ENCODE peak calls at places on chromosomes 12 and 14, in five cellular contexts. Y is stomach, W is colonic mucosa, C is endodermal cell, B is sigmoid colon. K is an unnamed sample.

GRCh38 chr12:88420460-88420859 is 159.8 kb downstream of the KITLG start:
- DNase-seq in Y (no peak), W (no peak), C (no peak), B (no peak), K (no peak)

GRCh38 chr12:80400591-80400991 is 43.4 kb upstream of the PTPRQ start:
- DNase-seq in Y (no peak), W (no peak), C (peak; percentile 72), B (no peak), K (no peak)

GRCh38 chr12:122182887-122183587 is at the start of gene LRRC43:
- DNase-seq in Y (peak; percentile 56), W (peak; percentile 41), C (peak; percentile 91), B (no peak), K (no peak)

GRCh38 chr14:50447491-50447890 is 50.8 kb upstream of the CDKL1 start:
- DNase-seq in Y (no peak), W (no peak), C (no peak), B (no peak), K (no peak)

GRCh38 chr12:126185025-126185424 is 1119.8 kb downstream of the AACS start:
- DNase-seq in Y (no peak), W (no peak), C (no peak), B (no peak), K (no peak)

GRCh38 chr12:109197327-109197726 is 80.9 kb downstream of the ACACB start:
- DNase-seq in Y (no peak), W (no peak), C (no peak), B (no peak), K (no peak)

GRCh38 chr14:57492859-57493258 is 798 bp downstream of the CCDC198 start:
- DNase-seq in Y (no peak), W (no peak), C (no peak), B (no peak), K (no peak)

GRCh38 chr12:103632554-103633216 is 45.6 kb downstream of the STAB2 start:
- DNase-seq in Y (peak; percentile 78), W (peak; percentile 80), C (peak; percentile 99), B (no peak), K (peak; percentile 58)

GRCh38 chr14:66139432-66139831 is 346.7 kb upstream of the CCDC196 start:
- DNase-seq in Y (no peak), W (no peak), C (no peak), B (no peak), K (no peak)

GRCh38 chr12:5171701-5172100 is 128.0 kb downstream of the KCNA5 start:
- DNase-seq in Y (no peak), W (peak; percentile 50), C (peak; percentile 86), B (no peak), K (no peak)

GRCh38 chr12:114976959-114977358 is 293.0 kb upstream of the TBX3 start:
- DNase-seq in Y (no peak), W (no peak), C (no peak), B (no peak), K (no peak)

GRCh38 chr14:94998702-94999101 is 158.6 kb downstream of the DICER1 start:
- DNase-seq in Y (no peak), W (no peak), C (peak; percentile 75), B (no peak), K (no peak)

GRCh38 chr14:94114589-94115067 is 4.1 kb downstream of the IFI27 start:
- DNase-seq in Y (peak; percentile 18), W (no peak), C (peak; percentile 13), B (peak; percentile 51), K (no peak)

GRCh38 chr14:86673523-86673969 is 1143.6 kb downstream of the FLRT2 start:
- DNase-seq in Y (peak; percentile 34), W (no peak), C (no peak), B (no peak), K (no peak)

GRCh38 chr12:3003593-3003992 is 44.4 kb downstream of the TEAD4 start:
- DNase-seq in Y (no peak), W (no peak), C (peak; percentile 88), B (no peak), K (no peak)

GRCh38 chr12:101939856-101940265 is 62.5 kb downstream of the DRAM1 start:
- DNase-seq in Y (peak; percentile 60), W (peak; percentile 60), C (peak; percentile 86), B (peak; percentile 86), K (peak; percentile 74)

GRCh38 chr12:101940400-101940950 is 63.1 kb downstream of the DRAM1 start:
- DNase-seq in Y (no peak), W (no peak), C (no peak), B (no peak), K (no peak)

GRCh38 chr12:101942206-101942605 is 64.8 kb downstream of the DRAM1 start:
- DNase-seq in Y (no peak), W (no peak), C (no peak), B (no peak), K (no peak)

GRCh38 chr12:101939306-101939705 is 61.9 kb downstream of the DRAM1 start:
- DNase-seq in Y (no peak), W (no peak), C (no peak), B (no peak), K (no peak)

DNA sequence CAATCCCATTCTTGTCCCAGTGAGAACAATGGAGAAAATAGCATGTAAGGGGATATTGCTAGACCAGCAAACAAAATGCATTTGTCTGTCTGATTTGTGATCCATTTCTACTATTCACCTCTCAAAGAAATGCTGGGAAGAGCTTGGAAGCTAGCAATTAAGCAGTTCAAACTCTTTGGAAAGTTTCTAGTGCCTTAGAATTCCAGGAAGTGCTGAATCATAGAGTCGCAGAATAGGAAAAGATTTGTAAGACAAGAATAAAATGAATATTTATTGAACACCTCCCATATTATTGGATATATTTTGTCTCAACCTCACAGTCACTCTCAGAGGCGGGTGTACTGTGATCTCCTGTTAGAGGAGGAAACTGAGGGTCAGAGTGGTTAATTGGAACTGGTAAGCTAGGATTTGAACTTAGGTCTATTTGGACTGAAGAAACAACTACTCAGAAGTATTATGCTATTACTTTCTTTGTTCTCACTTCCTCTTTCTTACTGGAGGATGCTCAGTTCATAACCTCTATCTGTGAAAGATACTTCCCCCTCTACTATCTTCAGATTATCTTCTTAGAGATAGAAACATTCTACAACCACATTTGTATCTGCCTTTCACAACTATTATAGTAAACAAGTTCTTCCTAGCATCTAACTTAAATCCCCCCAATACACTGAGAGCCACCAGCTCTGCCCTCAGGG is 64.1 kb downstream of the DRAM1 start:
- DNase-seq in Y (no peak), W (no peak), C (no peak), B (no peak), K (no peak)
- H3K4me3 ChIP-seq in Y (no peak overlapping the region), W (no peak overlapping the region), C (no peak overlapping the region), B (no peak overlapping the region), K (no peak overlapping the region)

GRCh38 chr14:68502196-68502595 is 290.7 kb downstream of the ZFP36L1 start:
- DNase-seq in Y (no peak), W (no peak), C (no peak), B (no peak), K (no peak)
- H3K4me1 ChIP-seq in Y (peaks cover 26% of the 10 kb centered on the region), W (no peaks in the 10 kb centered on the region), C (no peaks in the 10 kb centered on the region), B (peaks cover 17% of the 10 kb centered on the region), K (no peaks in the 10 kb centered on the region)

DNA sequence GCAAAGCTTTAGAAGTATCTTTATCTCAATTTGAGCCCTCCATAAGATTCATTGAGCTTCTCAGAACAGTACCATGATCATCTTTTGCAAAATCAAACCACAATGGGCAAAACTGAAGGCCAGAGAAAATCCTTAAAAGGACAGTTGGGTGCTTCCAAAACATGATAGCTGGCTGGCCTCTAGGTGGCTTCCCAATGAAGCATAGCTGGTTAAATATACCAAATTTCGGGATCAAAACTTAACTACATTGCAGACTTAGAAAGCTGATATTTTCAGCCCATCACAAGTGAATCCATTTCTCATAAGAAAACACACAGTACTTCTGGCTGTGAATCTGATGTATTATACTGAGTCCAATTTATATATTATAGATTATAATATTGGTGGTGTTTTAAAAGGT is 15.3 kb upstream of the PIK3C2G start:
- DNase-seq in Y (no peak), W (no peak), C (no peak), B (no peak), K (no peak)
- TF ChIP-seq CTCF in Y (no peak), W (no peak), C (peak; percentile 82), B (no peak), K (no peak)

GRCh38 chr12:104741497-104742367 is 216.4 kb downstream of the SLC41A2 start:
- DNase-seq in Y (no peak), W (no peak), C (no peak), B (no peak), K (no peak)

GRCh38 chr12:104738841-104739642 is 219.0 kb downstream of the SLC41A2 start:
- DNase-seq in Y (no peak), W (no peak), C (no peak), B (no peak), K (no peak)

GRCh38 chr12:104741072-104741471 is 217.0 kb downstream of the SLC41A2 start:
- DNase-seq in Y (no peak), W (no peak), C (no peak), B (no peak), K (no peak)

GRCh38 chr12:104742551-104742961 is 215.5 kb downstream of the SLC41A2 start:
- DNase-seq in Y (peak; percentile 44), W (no peak), C (no peak), B (no peak), K (no peak)

DNA sequence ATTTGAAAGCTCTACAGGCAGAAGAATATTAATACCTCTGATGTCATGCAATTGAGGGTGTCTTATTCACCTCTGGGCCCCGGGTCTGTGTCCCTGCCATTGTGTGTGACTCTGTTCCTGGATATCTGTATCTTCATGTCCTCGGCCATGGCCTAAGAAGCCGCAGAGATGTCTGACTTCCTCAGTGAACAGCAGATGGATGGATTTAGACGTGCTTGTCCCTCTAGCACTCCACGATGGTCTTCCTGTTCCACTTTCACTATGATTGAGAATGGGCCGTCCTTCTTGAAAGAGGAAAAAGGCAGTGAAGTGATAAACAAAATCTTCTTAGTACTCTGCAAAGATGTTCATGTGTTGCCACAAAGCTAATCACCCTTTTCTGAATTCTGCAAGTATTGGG is 217.4 kb downstream of the SLC41A2 start:
- DNase-seq in Y (no peak), W (no peak), C (no peak), B (no peak), K (no peak)
- H3K4me3 ChIP-seq in Y (no peak overlapping the region), W (no peak overlapping the region), C (no peak overlapping the region), B (no peak overlapping the region), K (no peak overlapping the region)

DNA sequence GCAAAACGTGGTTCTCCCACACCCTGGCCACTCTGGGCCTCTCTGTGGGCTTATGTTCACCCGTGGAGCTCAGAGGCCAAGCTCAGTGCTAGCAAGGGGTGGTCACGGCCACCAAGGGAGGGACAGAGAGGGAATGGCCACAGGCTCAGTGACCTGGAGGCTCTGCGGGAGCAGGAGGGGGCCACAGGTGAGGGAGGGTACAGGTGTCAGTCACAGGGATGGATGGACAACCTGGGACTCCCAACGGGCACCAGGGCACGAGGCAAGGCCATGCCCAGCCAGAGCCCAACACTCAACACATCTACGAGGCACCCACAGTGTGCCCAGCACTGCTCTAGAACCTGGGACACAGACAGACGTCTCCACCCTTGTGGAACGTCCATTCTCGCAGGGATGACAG is 11.3 kb downstream of the NCOR2 start:
- DNase-seq in Y (no peak), W (no peak), C (no peak), B (no peak), K (no peak)
- H3K4me1 ChIP-seq in Y (peaks cover 35% of the 10 kb centered on the region), W (peaks cover 1% of the 10 kb centered on the region), C (peaks cover 3% of the 10 kb centered on the region), B (peaks cover 87% of the 10 kb centered on the region), K (no peaks in the 10 kb centered on the region)

DNA sequence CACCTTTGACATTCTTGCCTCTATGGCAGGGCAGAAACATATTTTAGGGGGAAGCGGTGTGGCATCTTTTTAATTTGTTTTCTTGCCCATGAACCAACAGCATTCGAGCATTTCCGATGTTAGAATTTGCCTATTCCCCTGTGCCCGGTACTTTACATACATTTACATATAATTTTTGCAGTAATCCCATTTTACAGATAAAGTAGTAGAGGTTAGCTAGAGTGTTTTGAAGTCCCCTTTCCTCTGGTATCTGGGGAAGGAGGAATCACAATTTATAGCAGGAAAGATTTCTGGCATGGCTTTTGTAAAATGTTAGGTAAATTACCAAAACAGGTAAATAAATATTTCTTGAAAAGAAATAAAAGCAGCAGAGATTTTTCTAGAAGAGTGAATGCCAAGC is 1.6 kb downstream of the BORCS5 start:
- DNase-seq in Y (no peak), W (no peak), C (no peak), B (no peak), K (no peak)
- TF ChIP-seq CTCF in Y (no peak), W (no peak), C (no peak), B (no peak), K (no peak)